ENCODE peak calls at places on chromosomes 1 and 21, in six cellular contexts. I, C, X, T, Q and O are unnamed samples.

GRCh38 chr1:232142403-232143314 is 487.3 kb downstream of the SIPA1L2 start:
- DNase-seq in I (no peak), C (peak), X (no peak), T (no peak), Q (peak), O (no peak)

GRCh38 chr21:37225440-37225839 is 41.7 kb downstream of the VPS26C start:
- DNase-seq in I (no peak), C (no peak), X (no peak), T (no peak), Q (no peak), O (no peak)

GRCh38 chr1:199866210-199866617 is 161.3 kb upstream of the NR5A2 start:
- DNase-seq in I (no peak), C (no peak), X (no peak), T (no peak), Q (no peak), O (no peak)

GRCh38 chr21:31659286-31660133 is at the start of gene SOD1:
- DNase-seq in I (peak), C (peak), X (peak), T (peak), Q (peak), O (peak)

GRCh38 chr1:41661428-41662060 is 177.1 kb upstream of the EDN2 start:
- DNase-seq in I (peak), C (no peak), X (no peak), T (peak), Q (no peak), O (peak)

GRCh38 chr1:222413436-222413835 is 134.5 kb downstream of the HHIPL2 start:
- DNase-seq in I (no peak), C (peak), X (no peak), T (no peak), Q (no peak), O (no peak)

GRCh38 chr1:216075339-216075738 is 347.9 kb downstream of the USH2A start:
- DNase-seq in I (no peak), C (no peak), X (no peak), T (no peak), Q (no peak), O (no peak)

GRCh38 chr1:41683681-41684500 is 199.4 kb upstream of the EDN2 start:
- DNase-seq in I (no peak), C (peak), X (no peak), T (peak), Q (no peak), O (no peak)

GRCh38 chr21:33552093-33552998 is 9.5 kb downstream of the SON start:
- DNase-seq in I (no peak), C (no peak), X (no peak), T (no peak), Q (no peak), O (no peak)

GRCh38 chr1:22412932-22413727 is 38.5 kb upstream of the ZBTB40 start:
- DNase-seq in I (no peak), C (peak), X (no peak), T (no peak), Q (no peak), O (no peak)

GRCh38 chr1:153533689-153534201 is 2.0 kb downstream of the S100A6 start:
- DNase-seq in I (no peak), C (peak), X (no peak), T (no peak), Q (peak), O (no peak)

GRCh38 chr1:183027031-183027430 is 3.8 kb downstream of the LAMC1 start:
- DNase-seq in I (no peak), C (no peak), X (no peak), T (no peak), Q (no peak), O (no peak)

GRCh38 chr1:24596401-24596880 is 40.6 kb downstream of the NCMAP start:
- DNase-seq in I (no peak), C (no peak), X (no peak), T (no peak), Q (no peak), O (no peak)

GRCh38 chr21:45373991-45374816 is 30.8 kb upstream of the COL18A1 start:
- DNase-seq in I (no peak), C (no peak), X (no peak), T (no peak), Q (no peak), O (no peak)

GRCh38 chr1:46342084-46342656 is 1.6 kb downstream of the NSUN4 start:
- DNase-seq in I (no peak), C (no peak), X (peak), T (no peak), Q (no peak), O (peak)

GRCh38 chr1:24189528-24189927 is 2.4 kb upstream of the IFNLR1 start:
- DNase-seq in I (no peak), C (no peak), X (no peak), T (peak), Q (no peak), O (peak)

GRCh38 chr1:164720329-164721036 is 161.5 kb downstream of the PBX1 start:
- DNase-seq in I (no peak), C (no peak), X (no peak), T (no peak), Q (no peak), O (no peak)

GRCh38 chr21:27740084-27740483 is 773.2 kb upstream of the ADAMTS5 start:
- DNase-seq in I (no peak), C (no peak), X (no peak), T (no peak), Q (no peak), O (no peak)